ENCODE peak calls at places on chromosomes 12 and 14, in ten cellular contexts. R is GM23338, J is MCF 10A, P is PC-3, I is neural progenitor cell, N is cardiac fibroblast, D is ovary, K is body of pancreas, T is Calu3, X is AG10803. S is an unnamed sample.

GRCh38 chr12:49824416-49824815 is 3.8 kb downstream of the NCKAP5L start:
- DNase-seq in R (no peak), J (no peak), P (no peak), I (no peak), N (no peak), D (no peak), K (no peak), T (no peak), X (no peak), S (no peak)

GRCh38 chr14:35402323-35403084 is 2.0 kb downstream of the NFKBIA start:
- DNase-seq in R (no peak), J (peak), P (no peak), I (no peak), N (peak), D (no peak), K (peak), T (no peak), X (no peak), S (no peak)

GRCh38 chr12:58608711-58609110 is 311.6 kb downstream of the LRIG3 start:
- DNase-seq in R (no peak), J (no peak), P (no peak), I (no peak), N (no peak), D (no peak), K (no peak), T (no peak), X (peak), S (no peak)

GRCh38 chr12:57456145-57456700 is 1.1 kb downstream of the INHBE start:
- DNase-seq in R (peak), J (peak), P (peak), I (peak), N (peak), D (no peak), K (peak), T (peak), X (peak), S (peak)

GRCh38 chr14:67532998-67533753 is at the start of gene PLEKHH1:
- DNase-seq in R (peak), J (peak), P (peak), I (peak), N (peak), D (peak), K (peak), T (peak), X (peak), S (peak)

GRCh38 chr12:71947645-71948105 is 9.0 kb downstream of the TPH2 start:
- DNase-seq in R (peak), J (peak), P (peak), I (peak), N (peak), D (no peak), K (peak), T (peak), X (peak), S (peak)

GRCh38 chr12:110183386-110183785 is 59.2 kb downstream of the IFT81 start:
- DNase-seq in R (no peak), J (no peak), P (no peak), I (no peak), N (no peak), D (no peak), K (no peak), T (no peak), X (no peak), S (no peak)

GRCh38 chr14:104247336-104248202 is 109.2 kb downstream of the KIF26A start:
- DNase-seq in R (no peak), J (no peak), P (no peak), I (no peak), N (no peak), D (no peak), K (no peak), T (no peak), X (no peak), S (no peak)

GRCh38 chr12:75602111-75602510 is 90.7 kb upstream of the KRR1 start:
- DNase-seq in R (no peak), J (no peak), P (no peak), I (no peak), N (no peak), D (no peak), K (no peak), T (no peak), X (no peak), S (peak)

GRCh38 chr14:102055181-102055901 is 31.5 kb downstream of the HSP90AA1 start:
- DNase-seq in R (peak), J (peak), P (no peak), I (no peak), N (peak), D (no peak), K (peak), T (no peak), X (peak), S (no peak)

GRCh38 chr12:47795121-47795813 is 22.2 kb downstream of the SLC48A1 start:
- DNase-seq in R (no peak), J (no peak), P (no peak), I (no peak), N (no peak), D (no peak), K (no peak), T (no peak), X (no peak), S (no peak)

GRCh38 chr12:43805149-43805856 is 814 bp downstream of the TWF1 start:
- DNase-seq in R (peak), J (peak), P (no peak), I (peak), N (no peak), D (no peak), K (no peak), T (no peak), X (no peak), S (no peak)

GRCh38 chr14:51020024-51020710 is 74.7 kb downstream of the TRIM9 start:
- DNase-seq in R (no peak), J (no peak), P (no peak), I (no peak), N (no peak), D (no peak), K (no peak), T (no peak), X (peak), S (peak)

GRCh38 chr12:2752676-2753371 is 41.9 kb upstream of the FKBP4 start:
- DNase-seq in R (peak), J (peak), P (peak), I (peak), N (peak), D (peak), K (peak), T (peak), X (peak), S (peak)

GRCh38 chr12:389138-390096 is at the start of gene KDM5A:
- DNase-seq in R (peak), J (peak), P (peak), I (peak), N (peak), D (peak), K (peak), T (peak), X (peak), S (peak)

GRCh38 chr12:67355428-67356385 is 86.5 kb downstream of the CAND1 start:
- DNase-seq in R (peak), J (peak), P (peak), I (peak), N (peak), D (no peak), K (peak), T (peak), X (peak), S (no peak)

GRCh38 chr14:21913759-21914158 is 240.1 kb upstream of the OR4E1 start:
- DNase-seq in R (peak), J (peak), P (peak), I (peak), N (peak), D (no peak), K (peak), T (peak), X (peak), S (peak)
- TF ChIP-seq CTCF in R (peak), J (peak), P (peak), I (peak), N (peak), D (no peak), K (no peak), T (peak), X (peak), S (peak)

DNA sequence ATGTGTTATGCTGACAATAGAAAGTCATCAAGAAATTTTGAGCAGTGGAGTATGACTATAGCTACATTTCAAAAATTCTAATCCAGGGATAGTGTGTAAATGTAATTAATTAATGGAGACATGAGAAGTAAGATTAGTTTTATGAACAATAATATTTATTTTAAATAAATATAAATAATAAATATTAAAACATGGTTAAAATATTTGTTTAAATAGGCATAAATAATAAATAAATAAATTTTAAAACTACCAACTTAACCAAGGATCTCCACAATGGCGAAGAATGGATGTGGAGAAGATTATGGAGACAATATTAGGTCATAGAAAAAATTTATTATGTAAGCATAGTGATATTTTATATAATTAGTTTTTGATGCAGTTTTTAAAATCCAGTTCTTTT is 588.2 kb upstream of the NOVA1 start:
- DNase-seq in R (no peak), J (no peak), P (no peak), I (no peak), N (no peak), D (no peak), K (no peak), T (no peak), X (no peak), S (no peak)
- TF ChIP-seq CTCF in R (no peak), J (no peak), P (no peak), I (no peak), N (no peak), D (no peak), K (no peak), T (no peak), X (no peak), S (no peak)

DNA sequence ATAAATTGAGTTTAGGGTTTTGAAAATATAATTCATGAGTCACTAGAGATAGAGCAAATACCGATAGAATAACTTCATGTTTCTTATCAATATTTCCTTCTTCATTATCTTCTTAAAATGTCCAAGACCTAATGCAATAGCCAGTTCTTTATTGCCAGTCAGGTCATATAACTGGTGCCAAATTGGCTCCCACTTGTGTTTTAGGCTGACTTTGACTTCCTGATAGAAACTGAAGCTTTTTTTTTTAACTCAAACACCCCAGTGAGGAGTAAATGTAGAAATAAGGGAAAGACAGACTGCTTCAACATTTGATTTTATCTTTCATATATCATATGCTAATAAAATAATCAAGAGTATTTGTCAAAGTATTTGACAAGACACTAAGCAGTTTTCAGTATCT is 80.7 kb downstream of the ARMH4 start:
- DNase-seq in R (no peak), J (no peak), P (no peak), I (no peak), N (no peak), D (no peak), K (no peak), T (no peak), X (no peak), S (no peak)
- TF ChIP-seq CTCF in R (no peak), J (no peak), P (no peak), I (no peak), N (no peak), D (no peak), K (no peak), T (no peak), X (no peak), S (no peak)

DNA sequence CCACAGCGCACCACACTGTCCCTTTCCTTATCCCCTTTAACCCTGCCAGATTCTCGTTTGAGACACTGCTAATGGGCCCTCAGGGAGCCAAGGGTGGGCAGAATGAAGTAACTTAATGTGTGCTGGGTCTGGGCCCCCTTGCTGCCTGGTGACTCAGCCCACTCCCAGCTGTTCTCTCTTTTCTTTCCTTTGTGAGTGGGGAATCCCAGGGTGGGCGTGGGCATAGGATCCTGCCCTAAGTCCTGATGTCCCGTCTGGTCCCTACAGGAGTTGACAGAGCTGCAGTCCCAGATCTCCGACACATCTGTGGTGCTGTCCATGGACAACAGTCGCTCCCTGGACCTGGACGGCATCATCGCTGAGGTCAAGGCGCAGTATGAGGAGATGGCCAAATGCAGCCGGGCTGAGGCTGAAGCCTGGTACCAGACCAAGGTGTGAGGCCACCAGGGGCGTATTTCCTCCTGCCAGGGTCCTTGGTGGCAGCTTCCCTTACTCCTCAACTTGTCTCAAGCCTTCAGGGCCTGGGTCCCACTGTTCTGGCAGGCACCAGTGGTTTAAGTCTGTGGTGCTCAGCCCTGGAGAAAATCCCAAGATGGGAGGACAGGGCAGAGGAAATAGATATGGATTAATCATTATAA is 8.3 kb downstream of the KRT7 start:
- DNase-seq in R (peak), J (peak), P (peak), I (no peak), N (no peak), D (no peak), K (no peak), T (peak), X (no peak), S (no peak)
- TF ChIP-seq CTCF in R (peak), J (no peak), P (no peak), I (peak), N (no peak), D (no peak), K (no peak), T (no peak), X (no peak), S (no peak)

GRCh38 chr12:94710933-94711332 is 60.6 kb upstream of the TMCC3 start:
- DNase-seq in R (peak), J (peak), P (peak), I (peak), N (peak), D (no peak), K (peak), T (peak), X (peak), S (peak)
- TF ChIP-seq CTCF in R (peak), J (peak), P (peak), I (peak), N (peak), D (no peak), K (no peak), T (peak), X (peak), S (peak)

GRCh38 chr14:103072595-103073366 is 11.2 kb upstream of the LBHD2 start:
- DNase-seq in R (no peak), J (peak), P (no peak), I (no peak), N (no peak), D (no peak), K (peak), T (peak), X (no peak), S (no peak)
- TF ChIP-seq CTCF in R (no peak), J (no peak), P (no peak), I (no peak), N (no peak), D (no peak), K (no peak), T (peak), X (no peak), S (no peak)

DNA sequence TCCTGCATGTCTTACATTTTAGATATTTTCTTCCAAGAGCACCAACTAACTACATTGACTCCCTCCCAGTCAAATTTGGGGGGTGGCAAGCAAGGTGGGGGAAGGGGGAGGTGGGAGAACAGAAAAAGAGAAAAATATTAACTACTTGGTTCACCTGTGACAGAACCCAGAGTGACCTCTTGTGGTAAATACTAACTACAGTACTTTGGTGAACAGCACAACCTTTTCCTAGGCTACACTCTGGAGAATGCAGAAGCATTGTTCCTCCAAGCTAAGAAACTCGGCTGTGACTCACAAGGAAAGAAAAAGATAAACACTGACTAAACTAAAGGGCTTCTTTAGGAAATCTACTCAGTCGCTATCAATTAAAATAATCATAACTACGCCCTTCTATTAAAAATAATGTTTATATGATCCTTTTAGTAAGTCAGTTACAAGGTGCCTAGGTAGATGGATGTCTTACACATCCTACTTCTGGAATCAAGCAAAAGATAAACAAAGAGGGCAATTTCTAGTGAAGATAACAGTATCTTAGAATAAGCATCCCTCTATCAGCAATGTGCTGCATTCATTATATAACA is 5.4 kb downstream of the KCNH5 start:
- DNase-seq in R (peak), J (peak), P (peak), I (peak), N (peak), D (no peak), K (no peak), T (peak), X (peak), S (no peak)
- TF ChIP-seq CTCF in R (peak), J (peak), P (peak), I (peak), N (peak), D (no peak), K (no peak), T (peak), X (peak), S (peak)

GRCh38 chr14:72975776-72976175 is 49.5 kb downstream of the DCAF4 start:
- DNase-seq in R (peak), J (no peak), P (peak), I (peak), N (no peak), D (no peak), K (peak), T (no peak), X (no peak), S (no peak)
- TF ChIP-seq CTCF in R (peak), J (no peak), P (peak), I (peak), N (no peak), D (no peak), K (no peak), T (no peak), X (no peak), S (no peak)